ENCODE peak calls at places on chromosomes 4 and X, in six cellular contexts. H is BE2C, Q is AG04450, X is prostate gland, B is lower leg skin, C is body of pancreas. P is an unnamed sample.

GRCh38 chrX:12309733-12310054 is 171.4 kb downstream of the FRMPD4 start:
- DNase-seq in H (no peak), Q (no peak), X (no peak), B (no peak), C (no peak), P (no peak)

GRCh38 chrX:8921615-8922014 is 112.3 kb downstream of the FAM9B start:
- DNase-seq in H (no peak), Q (no peak), X (no peak), B (no peak), C (no peak), P (no peak)

GRCh38 chr4:158993895-158994294 is 109.0 kb upstream of the RAPGEF2 start:
- DNase-seq in H (no peak), Q (no peak), X (no peak), B (no peak), C (no peak), P (no peak)

GRCh38 chr4:168667936-168668335 is 171.1 kb downstream of the PALLD start:
- DNase-seq in H (no peak), Q (no peak), X (no peak), B (no peak), C (no peak), P (no peak)

GRCh38 chr4:147617841-147618421 is 734 bp downstream of the TMEM184C start:
- DNase-seq in H (no peak), Q (no peak), X (no peak), B (no peak), C (no peak), P (no peak)

GRCh38 chr4:16450031-16450430 is 223.8 kb upstream of the TAPT1 start:
- DNase-seq in H (no peak), Q (no peak), X (no peak), B (no peak), C (no peak), P (no peak)

GRCh38 chr4:76578002-76578560 is 143.1 kb downstream of the SHROOM3 start:
- DNase-seq in H (no peak), Q (no peak), X (no peak), B (no peak), C (no peak), P (no peak)

GRCh38 chr4:57084360-57084759 is 25.8 kb downstream of the IGFBP7 start:
- DNase-seq in H (no peak), Q (no peak), X (no peak), B (no peak), C (no peak), P (no peak)

GRCh38 chr4:63578383-63578782 is 830.9 kb downstream of the TECRL start:
- DNase-seq in H (peak; percentile 15), Q (no peak), X (no peak), B (no peak), C (no peak), P (no peak)

GRCh38 chrX:103554687-103555417 is 30.5 kb upstream of the TCEAL4 start:
- DNase-seq in H (peak; percentile 62), Q (peak; percentile 15), X (peak; percentile 29), B (no peak), C (peak; percentile 18), P (peak; percentile 89)

GRCh38 chrX:99242001-99242400 is 1168.1 kb downstream of the PCDH19 start:
- DNase-seq in H (no peak), Q (no peak), X (no peak), B (no peak), C (no peak), P (no peak)

GRCh38 chrX:68627986-68628385 is 19.5 kb upstream of the STARD8 start:
- DNase-seq in H (no peak), Q (no peak), X (no peak), B (no peak), C (no peak), P (no peak)

GRCh38 chr4:154490261-154490588 is 1.4 kb downstream of the DCHS2 start:
- DNase-seq in H (no peak), Q (no peak), X (no peak), B (no peak), C (no peak), P (no peak)
- H3K4me3 ChIP-seq in H (no peak overlapping the region), Q (no peak overlapping the region), X (peak overlapping the region; percentile 28), B (no peak overlapping the region), C (no peak overlapping the region), P (no peak overlapping the region)

GRCh38 chr4:7618361-7618760 is 183.6 kb upstream of the PSAPL1 start:
- DNase-seq in H (no peak), Q (no peak), X (no peak), B (no peak), C (no peak), P (no peak)

GRCh38 chr4:7612311-7612710 is 177.6 kb upstream of the PSAPL1 start:
- DNase-seq in H (no peak), Q (no peak), X (no peak), B (no peak), C (no peak), P (no peak)

GRCh38 chr4:7610841-7611240 is 176.1 kb upstream of the PSAPL1 start:
- DNase-seq in H (no peak), Q (no peak), X (no peak), B (no peak), C (no peak), P (no peak)

GRCh38 chr4:7616193-7616592 is 181.5 kb upstream of the PSAPL1 start:
- DNase-seq in H (no peak), Q (no peak), X (no peak), B (no peak), C (no peak), P (no peak)

GRCh38 chr4:7614350-7614949 is 179.7 kb upstream of the PSAPL1 start:
- DNase-seq in H (no peak), Q (no peak), X (no peak), B (no peak), C (no peak), P (no peak)
- H3K4me3 ChIP-seq in H (no peak overlapping the region), Q (no peak overlapping the region), X (no peak overlapping the region), B (no peak overlapping the region), C (no peak overlapping the region), P (no peak overlapping the region)

DNA sequence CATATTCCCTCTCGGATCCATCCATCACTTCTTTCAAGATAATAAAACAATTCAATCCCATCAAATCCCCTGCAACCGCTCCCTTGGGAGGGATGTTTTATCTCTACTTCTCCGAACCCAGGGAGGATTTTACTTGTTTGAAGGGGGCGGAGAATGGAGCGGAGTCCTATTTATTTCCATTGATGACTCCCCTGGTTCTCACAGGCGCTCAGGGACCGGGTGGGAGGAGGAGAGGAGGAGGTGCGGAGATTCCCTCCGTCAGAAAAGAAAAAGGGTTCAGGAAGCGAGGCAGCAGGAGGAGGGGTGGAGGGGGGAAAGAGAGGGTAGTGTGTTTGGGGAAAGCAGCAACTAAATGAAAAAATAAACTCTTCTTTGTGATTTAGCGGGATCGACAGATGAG is 2.1 kb downstream of the NDNF start:
- DNase-seq in H (no peak), Q (no peak), X (no peak), B (no peak), C (no peak), P (no peak)
- H3K4me3 ChIP-seq in H (no peak overlapping the region), Q (no peak overlapping the region), X (peak overlapping the region; percentile 42), B (no peak overlapping the region), C (no peak overlapping the region), P (no peak overlapping the region)

DNA sequence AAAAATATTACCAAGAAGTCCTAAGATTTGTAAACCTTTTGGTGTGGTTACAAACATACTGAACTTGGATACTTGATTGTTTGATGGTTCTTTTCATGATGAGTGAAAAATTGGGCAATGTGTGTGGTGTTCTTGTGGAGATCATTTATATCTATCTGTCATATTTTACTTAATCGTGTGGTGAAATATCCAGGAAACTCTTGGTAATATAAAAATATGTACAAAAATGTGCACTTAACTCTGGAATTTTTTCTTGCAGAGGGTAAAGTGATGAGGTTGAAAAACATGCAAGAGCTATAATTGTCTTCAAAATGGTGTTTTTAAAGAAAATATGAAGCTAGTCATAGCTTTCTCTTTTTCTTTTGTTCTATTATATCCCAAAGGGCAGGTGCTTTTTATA is 2.8 kb downstream of the DCUN1D4 start:
- DNase-seq in H (no peak), Q (no peak), X (no peak), B (no peak), C (no peak), P (no peak)
- H3K4me3 ChIP-seq in H (no peak overlapping the region), Q (no peak overlapping the region), X (no peak overlapping the region), B (no peak overlapping the region), C (no peak overlapping the region), P (no peak overlapping the region)

DNA sequence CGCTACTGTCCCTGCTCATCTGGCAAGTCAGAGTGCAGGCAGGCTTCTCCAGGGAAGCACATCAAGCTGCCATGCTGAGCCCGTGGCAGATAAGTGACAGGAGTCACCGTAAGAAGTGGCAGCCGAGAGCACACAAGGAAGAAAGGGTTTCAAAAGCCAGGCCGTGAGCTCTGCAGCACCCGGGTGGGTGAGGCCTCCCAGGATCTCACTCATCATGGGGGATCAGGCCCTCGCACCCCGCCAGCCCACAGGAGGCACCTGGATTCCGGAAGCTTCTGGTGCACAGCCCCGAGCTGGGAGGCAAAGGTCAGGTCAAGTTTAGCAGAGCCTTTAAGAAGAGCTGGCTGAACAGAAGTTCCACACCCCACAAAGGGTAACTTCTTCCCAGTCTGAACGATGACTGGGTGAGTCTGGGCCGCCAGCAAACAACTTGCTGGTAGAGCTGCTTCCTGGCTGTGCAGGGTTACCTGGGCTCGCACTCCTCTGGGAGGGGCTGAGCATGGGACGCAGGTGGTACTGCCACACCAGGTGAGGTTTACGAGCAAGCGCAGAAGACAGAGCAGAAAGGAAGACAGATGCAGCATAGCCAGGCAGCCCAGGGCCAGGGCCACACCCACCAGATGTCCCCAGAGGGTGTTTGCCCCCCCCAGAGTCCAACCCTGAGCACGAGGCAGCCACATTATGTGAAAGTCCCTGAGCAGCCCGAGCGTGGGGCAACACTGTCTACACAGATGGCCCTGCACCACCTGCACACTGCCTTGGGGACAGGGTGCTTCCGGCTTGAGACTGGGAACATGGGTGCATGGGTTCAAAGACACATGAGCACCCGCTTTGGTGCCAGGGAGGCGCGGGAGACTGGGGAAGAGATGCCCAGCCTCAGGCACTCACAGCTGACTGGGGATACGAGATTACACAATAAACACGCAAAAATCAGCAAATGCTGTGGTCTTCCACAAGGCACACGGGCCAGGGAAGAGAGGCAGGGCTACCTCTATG is 7.7 kb downstream of the CCNQ start:
- DNase-seq in H (no peak), Q (no peak), X (no peak), B (no peak), C (no peak), P (no peak)
- H3K4me3 ChIP-seq in H (no peak overlapping the region), Q (no peak overlapping the region), X (no peak overlapping the region), B (no peak overlapping the region), C (no peak overlapping the region), P (no peak overlapping the region)

DNA sequence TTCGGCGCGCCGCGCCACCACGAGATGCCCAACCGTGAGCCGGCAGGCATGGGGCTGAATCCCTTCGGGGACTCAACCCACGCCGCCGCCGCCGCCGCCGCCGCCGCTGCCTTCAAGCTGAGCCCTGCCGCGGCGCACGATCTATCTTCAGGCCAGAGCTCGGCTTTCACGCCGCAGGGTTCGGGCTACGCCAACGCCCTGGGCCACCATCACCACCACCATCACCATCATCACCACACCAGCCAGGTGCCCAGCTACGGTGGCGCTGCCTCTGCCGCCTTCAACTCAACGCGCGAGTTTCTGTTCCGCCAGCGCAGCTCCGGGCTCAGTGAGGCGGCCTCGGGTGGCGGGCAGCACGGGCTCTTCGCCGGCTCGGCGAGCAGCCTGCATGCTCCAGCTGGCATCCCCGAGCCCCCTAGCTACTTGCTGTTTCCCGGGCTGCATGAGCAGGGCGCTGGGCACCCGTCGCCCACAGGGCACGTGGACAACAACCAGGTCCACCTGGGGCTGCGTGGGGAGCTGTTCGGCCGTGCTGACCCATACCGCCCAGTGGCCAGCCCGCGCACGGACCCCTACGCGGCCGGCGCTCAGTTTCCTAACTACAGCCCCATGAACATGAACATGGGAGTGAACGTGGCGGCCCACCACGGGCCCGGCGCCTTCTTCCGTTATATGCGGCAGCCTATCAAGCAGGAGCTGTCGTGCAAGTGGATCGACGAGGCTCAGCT is 983 bp downstream of the ZIC3 start:
- DNase-seq in H (no peak), Q (no peak), X (no peak), B (no peak), C (no peak), P (no peak)
- H3K4me3 ChIP-seq in H (no peak overlapping the region), Q (no peak overlapping the region), X (no peak overlapping the region), B (no peak overlapping the region), C (no peak overlapping the region), P (no peak overlapping the region)

P was measured in Karpas-422.